ENCODE peak calls at places on chromosomes 1 and 21, in four cellular contexts. Q is hippocampal formation, D is NCI-H1105 treated with DMSO at 0.1 percent for 48 hours, G is NCI-H774. E is an unnamed sample.

GRCh38 chr1:201418461-201418860 is 3.1 kb downstream of the TNNI1 start:
- DNase-seq in D (no peak), Q (no peak), G (no peak), E (no peak)

GRCh38 chr1:201456499-201457309 is 12.3 kb downstream of the PHLDA3 start:
- DNase-seq in G (no peak), D (no peak), Q (peak), E (no peak)

GRCh38 chr1:201123866-201124265 is 3.1 kb downstream of the ASCL5 start:
- DNase-seq in D (no peak), Q (no peak), G (no peak), E (no peak)

GRCh38 chr1:82485591-82486369 is 685.0 kb downstream of the ADGRL2 start:
- DNase-seq in Q (no peak), D (no peak), G (no peak), E (no peak)

GRCh38 chr1:201335901-201336300 is 41.6 kb downstream of the TNNT2 start:
- DNase-seq in D (no peak), G (no peak), Q (no peak), E (no peak)

GRCh38 chr21:22019766-22020165 is 1021.6 kb downstream of the NCAM2 start:
- DNase-seq in G (no peak), D (no peak), Q (no peak), E (no peak)

GRCh38 chr1:207054476-207054875 is 1.4 kb downstream of the PFKFB2 start:
- DNase-seq in G (no peak), D (no peak), Q (no peak), E (no peak)

GRCh38 chr1:234599617-234600417 is 10.2 kb downstream of the IRF2BP2 start:
- DNase-seq in G (peak), Q (peak), D (peak), E (peak)

GRCh38 chr21:32281531-32281930 is 2.7 kb upstream of the MIS18A start:
- DNase-seq in G (no peak), D (no peak), Q (no peak), E (no peak)

GRCh38 chr1:173669491-173669941 is at the start of gene ANKRD45:
- DNase-seq in G (no peak), D (peak), Q (no peak), E (no peak)